ENCODE peak calls at places on chromosomes 13 and 19, in ten cellular contexts. One of them, this sample, is unnamed.
A peak's percentile ranks its signal among the peaks of the same experiment; 100 is the strongest.

GRCh38 chr19:6238643-6239281 is 41.0 kb downstream of the MLLT1 start:
- DNase-seq in fibroblast of lung: peak; percentile 64
- DNase-seq in BE2C: peak; percentile 14
- DNase-seq in tibial artery: no peak
- DNase-seq in Caco-2: no peak
- DNase-seq in right lobe of liver: peak; percentile 33
- DNase-seq in transverse colon: no peak
- DNase-seq in SK-N-SH: no peak
- DNase-seq in psoas muscle: peak; percentile 74
- DNase-seq in K562: no peak
- DNase-seq in this sample: peak; percentile 75

GRCh38 chr13:92510416-92510815 is 716.2 kb upstream of the GPC6 start:
- DNase-seq in SK-N-SH: no peak
- DNase-seq in tibial artery: no peak
- DNase-seq in Caco-2: no peak
- DNase-seq in fibroblast of lung: peak; percentile 38
- DNase-seq in BE2C: no peak
- DNase-seq in right lobe of liver: no peak
- DNase-seq in psoas muscle: no peak
- DNase-seq in K562: no peak
- DNase-seq in transverse colon: no peak
- DNase-seq in this sample: no peak

GRCh38 chr19:33292595-33293254 is 9.6 kb downstream of the CEBPA start:
- DNase-seq in fibroblast of lung: no peak
- DNase-seq in psoas muscle: no peak
- DNase-seq in Caco-2: no peak
- DNase-seq in transverse colon: peak; percentile 78
- DNase-seq in tibial artery: no peak
- DNase-seq in BE2C: no peak
- DNase-seq in right lobe of liver: peak; percentile 64
- DNase-seq in SK-N-SH: no peak
- DNase-seq in K562: no peak
- DNase-seq in this sample: peak; percentile 34

GRCh38 chr13:112124100-112124499 is 57.2 kb downstream of the SOX1 start:
- DNase-seq in Caco-2: no peak
- DNase-seq in BE2C: no peak
- DNase-seq in tibial artery: no peak
- DNase-seq in fibroblast of lung: no peak
- DNase-seq in K562: no peak
- DNase-seq in right lobe of liver: no peak
- DNase-seq in SK-N-SH: no peak
- DNase-seq in psoas muscle: no peak
- DNase-seq in transverse colon: no peak
- DNase-seq in this sample: no peak

GRCh38 chr19:43839139-43839538 is 12.0 kb downstream of the ZNF283 start:
- DNase-seq in psoas muscle: no peak
- DNase-seq in tibial artery: no peak
- DNase-seq in K562: no peak
- DNase-seq in Caco-2: no peak
- DNase-seq in right lobe of liver: no peak
- DNase-seq in SK-N-SH: no peak
- DNase-seq in BE2C: no peak
- DNase-seq in fibroblast of lung: no peak
- DNase-seq in transverse colon: no peak
- DNase-seq in this sample: no peak

GRCh38 chr13:95573226-95573625 is 20.7 kb downstream of the CLDN10 start:
- DNase-seq in fibroblast of lung: peak; percentile 15
- DNase-seq in psoas muscle: no peak
- DNase-seq in transverse colon: no peak
- DNase-seq in SK-N-SH: no peak
- DNase-seq in tibial artery: no peak
- DNase-seq in right lobe of liver: no peak
- DNase-seq in K562: no peak
- DNase-seq in BE2C: no peak
- DNase-seq in Caco-2: no peak
- DNase-seq in this sample: no peak

GRCh38 chr19:48685583-48685982 is 10.2 kb upstream of the FUT2 start:
- DNase-seq in tibial artery: no peak
- DNase-seq in fibroblast of lung: no peak
- DNase-seq in K562: peak; percentile 29
- DNase-seq in right lobe of liver: no peak
- DNase-seq in transverse colon: no peak
- DNase-seq in SK-N-SH: no peak
- DNase-seq in Caco-2: peak; percentile 68
- DNase-seq in BE2C: no peak
- DNase-seq in psoas muscle: no peak
- DNase-seq in this sample: no peak

GRCh38 chr19:18319591-18320135 is 3.2 kb downstream of the LSM4 start:
- DNase-seq in tibial artery: no peak
- DNase-seq in fibroblast of lung: no peak
- DNase-seq in Caco-2: peak; percentile 61
- DNase-seq in psoas muscle: no peak
- DNase-seq in SK-N-SH: no peak
- DNase-seq in K562: no peak
- DNase-seq in BE2C: no peak
- DNase-seq in transverse colon: peak; percentile 89
- DNase-seq in right lobe of liver: no peak
- DNase-seq in this sample: no peak

DNA sequence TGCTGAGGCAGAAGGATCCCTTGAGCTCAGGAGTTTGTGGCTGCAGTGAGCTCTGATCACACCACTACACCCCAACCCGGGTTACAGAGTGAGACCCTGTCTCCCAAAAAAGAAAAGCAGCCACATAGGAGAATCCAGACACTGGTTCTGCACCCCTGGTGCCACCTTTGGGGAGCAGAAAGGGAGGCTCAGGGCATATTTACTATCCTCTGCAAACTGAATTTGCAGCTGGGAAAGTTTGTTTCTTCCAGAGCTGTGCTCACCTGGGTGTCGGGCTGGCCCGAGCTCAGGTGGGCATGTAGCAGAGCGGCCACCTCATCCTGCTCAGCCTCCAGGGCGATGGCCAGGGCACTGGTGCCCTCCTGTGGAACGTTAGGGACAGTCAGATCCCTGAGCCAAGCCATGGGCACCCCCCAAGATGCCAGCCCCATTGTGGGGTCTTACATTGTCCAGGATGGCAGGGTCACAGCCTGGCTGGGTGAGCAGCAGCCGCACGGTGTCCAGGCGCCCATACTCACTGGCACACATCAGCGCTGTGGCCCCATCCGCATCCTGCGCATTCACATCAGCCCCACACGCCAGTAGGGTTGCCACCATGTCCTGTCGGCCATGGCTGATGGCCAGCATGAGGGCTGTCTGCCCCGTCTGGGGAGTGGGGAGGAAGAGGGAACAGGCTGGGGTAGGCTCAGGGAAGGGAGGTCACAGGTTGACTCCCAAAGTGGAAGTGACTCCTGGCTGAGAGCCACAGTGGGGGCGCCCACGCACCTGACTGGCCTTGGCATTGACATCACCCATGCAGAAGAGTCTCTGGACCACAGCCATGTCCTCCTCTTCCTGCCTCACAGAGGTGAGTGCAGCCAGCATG is 3.1 kb downstream of the RPS28 start:
- DNase-seq in tibial artery: no peak
- DNase-seq in BE2C: peak; percentile 34
- DNase-seq in psoas muscle: no peak
- DNase-seq in transverse colon: no peak
- DNase-seq in right lobe of liver: peak; percentile 73
- DNase-seq in SK-N-SH: no peak
- DNase-seq in Caco-2: no peak
- DNase-seq in fibroblast of lung: no peak
- DNase-seq in K562: peak; percentile 30
- DNase-seq in this sample: no peak
- TF ChIP-seq CTCF in tibial artery: no peak
- TF ChIP-seq CTCF in BE2C: no peak
- TF ChIP-seq CTCF in psoas muscle: no peak
- TF ChIP-seq CTCF in transverse colon: no peak
- TF ChIP-seq CTCF in right lobe of liver: no peak
- TF ChIP-seq CTCF in SK-N-SH: no peak
- TF ChIP-seq CTCF in Caco-2: no peak
- TF ChIP-seq CTCF in fibroblast of lung: no peak
- TF ChIP-seq CTCF in K562: no peak
- TF ChIP-seq CTCF in this sample: no peak

DNA sequence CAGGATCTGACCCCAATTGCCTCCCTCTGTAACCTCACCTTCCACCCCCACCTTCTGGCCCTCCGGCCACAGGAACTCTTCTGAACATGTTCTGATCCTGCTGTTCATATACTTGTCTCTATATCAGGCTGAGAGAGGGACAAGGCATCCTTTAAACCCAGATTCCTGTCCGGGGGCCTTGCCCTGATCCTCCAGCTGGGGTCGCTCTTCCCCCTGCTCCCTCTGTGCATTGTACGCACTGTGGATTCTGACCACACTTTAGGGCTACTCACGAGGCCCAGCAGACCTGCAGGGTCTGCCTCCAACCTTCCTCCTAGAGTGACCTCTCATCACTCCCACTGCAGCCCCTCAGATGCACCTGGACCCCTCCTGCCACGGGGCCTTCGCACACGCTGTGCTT is 269.3 kb downstream of the UQCRFS1 start:
- DNase-seq in tibial artery: no peak
- DNase-seq in right lobe of liver: no peak
- DNase-seq in SK-N-SH: no peak
- DNase-seq in fibroblast of lung: no peak
- DNase-seq in transverse colon: no peak
- DNase-seq in BE2C: no peak
- DNase-seq in Caco-2: no peak
- DNase-seq in K562: peak; percentile 42
- DNase-seq in psoas muscle: no peak
- DNase-seq in this sample: no peak
- H3K9me3 ChIP-seq in tibial artery: no peaks in the 10 kb centered on the region
- H3K9me3 ChIP-seq in right lobe of liver: no peaks in the 10 kb centered on the region
- H3K9me3 ChIP-seq in SK-N-SH: no peaks in the 10 kb centered on the region
- H3K9me3 ChIP-seq in fibroblast of lung: no peaks in the 10 kb centered on the region
- H3K9me3 ChIP-seq in transverse colon: no peaks in the 10 kb centered on the region
- H3K9me3 ChIP-seq in BE2C: no peaks in the 10 kb centered on the region
- H3K9me3 ChIP-seq in Caco-2: no peaks in the 10 kb centered on the region
- H3K9me3 ChIP-seq in K562: no peaks in the 10 kb centered on the region
- H3K9me3 ChIP-seq in psoas muscle: no peaks in the 10 kb centered on the region
- H3K9me3 ChIP-seq in this sample: no peaks in the 10 kb centered on the region

GRCh38 chr13:67224148-67224846 is 5.8 kb downstream of the PCDH9 start:
- DNase-seq in K562: peak; percentile 78
- DNase-seq in transverse colon: peak; percentile 64
- DNase-seq in tibial artery: peak; percentile 74
- DNase-seq in Caco-2: peak; percentile 60
- DNase-seq in fibroblast of lung: peak; percentile 90
- DNase-seq in right lobe of liver: peak; percentile 82
- DNase-seq in BE2C: peak; percentile 75
- DNase-seq in psoas muscle: peak; percentile 71
- DNase-seq in SK-N-SH: peak; percentile 62
- DNase-seq in this sample: peak; percentile 57

GRCh38 chr13:67227131-67227983 is 2.8 kb downstream of the PCDH9 start:
- DNase-seq in fibroblast of lung: no peak
- DNase-seq in transverse colon: no peak
- DNase-seq in right lobe of liver: no peak
- DNase-seq in tibial artery: no peak
- DNase-seq in psoas muscle: no peak
- DNase-seq in BE2C: no peak
- DNase-seq in K562: no peak
- DNase-seq in Caco-2: no peak
- DNase-seq in SK-N-SH: no peak
- DNase-seq in this sample: no peak

GRCh38 chr13:67226686-67227085 is 3.5 kb downstream of the PCDH9 start:
- DNase-seq in transverse colon: no peak
- DNase-seq in BE2C: no peak
- DNase-seq in right lobe of liver: no peak
- DNase-seq in tibial artery: no peak
- DNase-seq in K562: no peak
- DNase-seq in psoas muscle: no peak
- DNase-seq in Caco-2: no peak
- DNase-seq in SK-N-SH: no peak
- DNase-seq in fibroblast of lung: no peak
- DNase-seq in this sample: no peak

GRCh38 chr13:67223742-67224141 is 6.4 kb downstream of the PCDH9 start:
- DNase-seq in transverse colon: no peak
- DNase-seq in fibroblast of lung: peak; percentile 66
- DNase-seq in tibial artery: no peak
- DNase-seq in right lobe of liver: no peak
- DNase-seq in Caco-2: no peak
- DNase-seq in BE2C: no peak
- DNase-seq in SK-N-SH: no peak
- DNase-seq in psoas muscle: no peak
- DNase-seq in K562: no peak
- DNase-seq in this sample: no peak

DNA sequence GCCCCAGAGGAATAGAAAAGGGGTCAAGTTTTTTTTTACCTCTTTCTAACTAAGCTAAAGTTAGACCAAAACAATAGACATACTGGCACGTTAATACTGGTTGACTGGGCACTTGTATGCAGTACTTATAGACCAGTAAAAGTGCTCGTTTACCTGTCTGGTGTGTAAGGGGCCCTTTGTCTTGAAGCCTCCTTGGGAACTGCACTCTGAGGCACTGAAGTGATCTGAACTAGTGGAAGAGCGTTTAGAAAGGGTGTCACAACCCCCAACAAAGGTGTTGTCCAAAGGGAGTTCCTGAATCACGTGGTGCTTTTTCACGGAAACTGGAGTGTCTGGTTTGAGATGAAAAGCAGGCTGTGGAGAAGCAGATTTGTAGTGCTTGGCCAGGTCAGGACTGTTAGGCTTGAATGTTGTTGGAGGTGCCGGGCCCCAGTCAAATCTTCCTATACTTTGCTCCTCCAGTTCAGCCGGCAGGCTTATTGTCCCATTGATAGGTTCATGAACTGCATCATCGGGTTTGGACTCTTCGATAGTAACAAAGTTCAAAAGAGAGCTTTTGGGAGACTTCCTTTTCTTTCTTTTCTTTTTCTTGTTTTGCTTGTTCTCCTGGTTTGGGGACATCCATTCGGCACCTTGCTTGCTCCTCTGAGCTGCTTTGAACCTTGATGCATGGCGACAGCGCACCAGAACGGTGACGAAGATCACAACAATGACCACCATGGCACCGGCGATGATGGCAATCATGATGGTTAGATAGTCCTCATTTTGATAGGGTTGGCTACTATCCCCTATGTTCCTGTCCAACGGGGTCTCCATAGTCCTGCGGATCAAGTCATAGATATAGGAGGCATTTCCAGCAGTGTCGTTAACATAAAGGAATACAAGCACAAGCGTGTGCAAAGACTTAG is 4.6 kb downstream of the PCDH9 start:
- DNase-seq in transverse colon: no peak
- DNase-seq in BE2C: no peak
- DNase-seq in right lobe of liver: no peak
- DNase-seq in SK-N-SH: no peak
- DNase-seq in K562: no peak
- DNase-seq in Caco-2: no peak
- DNase-seq in psoas muscle: no peak
- DNase-seq in tibial artery: no peak
- DNase-seq in fibroblast of lung: no peak
- DNase-seq in this sample: no peak
- H3K4me1 ChIP-seq in transverse colon: peaks cover 9% of the 10 kb centered on the region
- H3K4me1 ChIP-seq in BE2C: no peaks in the 10 kb centered on the region
- H3K4me1 ChIP-seq in right lobe of liver: no peaks in the 10 kb centered on the region
- H3K4me1 ChIP-seq in SK-N-SH: peaks cover 6% of the 10 kb centered on the region
- H3K4me1 ChIP-seq in K562: peaks cover 6% of the 10 kb centered on the region
- H3K4me1 ChIP-seq in Caco-2: no peaks in the 10 kb centered on the region
- H3K4me1 ChIP-seq in psoas muscle: peaks cover 8% of the 10 kb centered on the region
- H3K4me1 ChIP-seq in tibial artery: peaks cover 9% of the 10 kb centered on the region
- H3K4me1 ChIP-seq in fibroblast of lung: no peaks in the 10 kb centered on the region
- H3K4me1 ChIP-seq in this sample: peaks cover 14% of the 10 kb centered on the region

GRCh38 chr13:20093946-20094345 is 66.9 kb downstream of the GJA3 start:
- DNase-seq in transverse colon: no peak
- DNase-seq in K562: no peak
- DNase-seq in Caco-2: no peak
- DNase-seq in right lobe of liver: no peak
- DNase-seq in SK-N-SH: no peak
- DNase-seq in psoas muscle: no peak
- DNase-seq in tibial artery: no peak
- DNase-seq in BE2C: no peak
- DNase-seq in fibroblast of lung: no peak
- DNase-seq in this sample: no peak

GRCh38 chr13:20090349-20090748 is 70.5 kb downstream of the GJA3 start:
- DNase-seq in SK-N-SH: no peak
- DNase-seq in BE2C: no peak
- DNase-seq in right lobe of liver: no peak
- DNase-seq in transverse colon: no peak
- DNase-seq in psoas muscle: no peak
- DNase-seq in K562: no peak
- DNase-seq in Caco-2: no peak
- DNase-seq in fibroblast of lung: peak; percentile 29
- DNase-seq in tibial artery: no peak
- DNase-seq in this sample: no peak
- TF ChIP-seq CTCF in SK-N-SH: peak; percentile 33
- TF ChIP-seq CTCF in BE2C: peak; percentile 30
- TF ChIP-seq CTCF in right lobe of liver: peak; percentile 25
- TF ChIP-seq CTCF in transverse colon: peak; percentile 21
- TF ChIP-seq CTCF in psoas muscle: no peak
- TF ChIP-seq CTCF in K562: no peak
- TF ChIP-seq CTCF in Caco-2: no peak
- TF ChIP-seq CTCF in fibroblast of lung: no peak
- TF ChIP-seq CTCF in tibial artery: no peak
- TF ChIP-seq CTCF in this sample: no peak